ENCODE peak calls at places on chromosomes 3 and 15, in seven cellular contexts. Y is neural crest cell; U is glutamatergic neuron; T is stimulated activated CD4-positive, alpha-beta T cell treated with anti-CD3 and anti-CD28 coated beads, Interleukin-15, amount 100 ng/mL, for 24 hours; I is ovary; F is activated CD8-positive, alpha-beta memory T cell treated with anti-CD3 and anti-CD28 coated beads for 48 hours; G is A549. D is an unnamed sample.

GRCh38 chr15:71051539-71051938 is 63.7 kb upstream of the THSD4 start:
- DNase-seq in Y (no peak), U (no peak), T (no peak), I (no peak), F (no peak), G (no peak), D (no peak)

GRCh38 chr3:107637416-107638182 is 114.8 kb downstream of the BBX start:
- DNase-seq in Y (no peak), U (no peak), T (no peak), I (no peak), F (no peak), G (no peak), D (no peak)

GRCh38 chr15:64105113-64105704 is 9.4 kb downstream of the SNX1 start:
- DNase-seq in Y (no peak), U (no peak), T (no peak), I (no peak), F (no peak), G (no peak), D (no peak)

GRCh38 chr15:58407366-58407765 is 24.4 kb upstream of the LIPC start:
- DNase-seq in Y (no peak), U (no peak), T (no peak), I (no peak), F (no peak), G (no peak), D (no peak)

GRCh38 chr3:64049136-64049535 is 25.8 kb upstream of the PSMD6 start:
- DNase-seq in Y (no peak), U (no peak), T (peak), I (no peak), F (no peak), G (no peak), D (no peak)

GRCh38 chr3:194043516-194043915 is 92.4 kb upstream of the HES1 start:
- DNase-seq in Y (no peak), U (no peak), T (no peak), I (no peak), F (no peak), G (no peak), D (no peak)

GRCh38 chr3:5972586-5972985 is 785.1 kb downstream of the EDEM1 start:
- DNase-seq in Y (no peak), U (no peak), T (no peak), I (no peak), F (no peak), G (no peak), D (no peak)

GRCh38 chr3:106345353-106346027 is 476.7 kb upstream of the CBLB start:
- DNase-seq in Y (no peak), U (no peak), T (no peak), I (no peak), F (no peak), G (peak), D (no peak)

GRCh38 chr3:13532085-13532484 is 16.8 kb upstream of the FBLN2 start:
- DNase-seq in Y (no peak), U (peak), T (no peak), I (no peak), F (no peak), G (no peak), D (no peak)

GRCh38 chr15:41493205-41493901 is at the start of gene ITPKA:
- DNase-seq in Y (peak), U (peak), T (peak), I (peak), F (peak), G (peak), D (peak)

GRCh38 chr3:81549831-81550230 is 211.6 kb downstream of the GBE1 start:
- DNase-seq in Y (no peak), U (no peak), T (no peak), I (no peak), F (no peak), G (no peak), D (no peak)

GRCh38 chr3:169668957-169669681 is 5.6 kb upstream of the MECOM start:
- DNase-seq in Y (peak), U (peak), T (peak), I (peak), F (no peak), G (peak), D (no peak)

GRCh38 chr3:172550347-172550943 is 27.2 kb upstream of the TNFSF10 start:
- DNase-seq in Y (no peak), U (no peak), T (peak), I (no peak), F (no peak), G (peak), D (peak)

GRCh38 chr3:64889991-64890390 is 202.2 kb upstream of the ADAMTS9 start:
- DNase-seq in Y (no peak), U (peak), T (no peak), I (peak), F (no peak), G (no peak), D (no peak)

GRCh38 chr3:87621667-87622066 is 345.3 kb upstream of the POU1F1 start:
- DNase-seq in Y (no peak), U (no peak), T (no peak), I (no peak), F (no peak), G (no peak), D (no peak)

GRCh38 chr15:48775556-48775955 is 35.3 kb downstream of the CEP152 start:
- DNase-seq in Y (no peak), U (no peak), T (no peak), I (no peak), F (no peak), G (no peak), D (no peak)

GRCh38 chr3:119631529-119631928 is 28.9 kb downstream of the POPDC2 start:
- DNase-seq in Y (no peak), U (no peak), T (no peak), I (no peak), F (no peak), G (no peak), D (no peak)

GRCh38 chr3:156670077-156670476 is 4.3 kb upstream of the TIPARP start:
- DNase-seq in Y (no peak), U (no peak), T (no peak), I (no peak), F (no peak), G (no peak), D (no peak)

GRCh38 chr15:22963546-22964125 is 16.5 kb downstream of the CYFIP1 start:
- DNase-seq in Y (no peak), U (no peak), T (no peak), I (no peak), F (no peak), G (no peak), D (no peak)

GRCh38 chr3:65689436-65689835 is 349.3 kb downstream of the MAGI1 start:
- DNase-seq in Y (no peak), U (no peak), T (no peak), I (no peak), F (no peak), G (no peak), D (no peak)

D was measured in activated effector memory CD4-positive, alpha-beta T cell treated with Interleukin-2 at 50 U/mL for 16 hours.